ENCODE peak calls at places on chromosomes 12 and 14, in eight cellular contexts. L, F, U, H, D, V, Z and S are unnamed samples.

GRCh38 chr12:97075583-97076268 is 168.7 kb downstream of the NEDD1 start:
- DNase-seq in L (no peak), F (no peak), U (no peak), H (no peak), D (no peak), V (no peak), Z (no peak), S (no peak)

GRCh38 chr14:84767434-84767833 is 762.5 kb upstream of the FLRT2 start:
- DNase-seq in L (no peak), F (no peak), U (no peak), H (no peak), D (no peak), V (no peak), Z (no peak), S (no peak)

GRCh38 chr12:131473721-131474709 is 236.9 kb upstream of the SFSWAP start:
- DNase-seq in L (no peak), F (no peak), U (no peak), H (no peak), D (no peak), V (no peak), Z (no peak), S (no peak)

GRCh38 chr12:54426690-54427089 is 7.6 kb upstream of the ITGA5 start:
- DNase-seq in L (no peak), F (no peak), U (no peak), H (no peak), D (no peak), V (no peak), Z (no peak), S (peak; percentile 18)

GRCh38 chr12:11757531-11757930 is 108.1 kb downstream of the ETV6 start:
- DNase-seq in L (no peak), F (no peak), U (no peak), H (no peak), D (no peak), V (no peak), Z (no peak), S (no peak)

GRCh38 chr14:29608861-29609260 is 318.8 kb downstream of the PRKD1 start:
- DNase-seq in L (no peak), F (no peak), U (no peak), H (no peak), D (no peak), V (no peak), Z (no peak), S (no peak)

GRCh38 chr14:66206554-66206953 is 279.6 kb upstream of the CCDC196 start:
- DNase-seq in L (no peak), F (no peak), U (no peak), H (no peak), D (no peak), V (no peak), Z (no peak), S (no peak)

GRCh38 chr12:53750812-53751335 is 905 bp downstream of the CISTR start:
- DNase-seq in L (no peak), F (no peak), U (no peak), H (peak; percentile 41), D (no peak), V (peak; percentile 66), Z (no peak), S (no peak)

GRCh38 chr12:105835505-105835904 is 303.2 kb downstream of the NUAK1 start:
- DNase-seq in L (no peak), F (no peak), U (no peak), H (no peak), D (no peak), V (no peak), Z (no peak), S (no peak)

GRCh38 chr14:103627073-103628025 is 1.7 kb upstream of the KLC1 start:
- DNase-seq in L (no peak), F (no peak), U (no peak), H (no peak), D (no peak), V (no peak), Z (no peak), S (no peak)

GRCh38 chr14:68694516-68695235 is 98.2 kb downstream of the ZFP36L1 start:
- DNase-seq in L (no peak), F (no peak), U (no peak), H (no peak), D (no peak), V (no peak), Z (no peak), S (peak; percentile 78)

GRCh38 chr14:39090548-39091111 is 12.4 kb downstream of the SEC23A start:
- DNase-seq in L (no peak), F (no peak), U (no peak), H (no peak), D (no peak), V (no peak), Z (no peak), S (no peak)

GRCh38 chr12:89960011-89960507 is 251.4 kb upstream of the ATP2B1 start:
- DNase-seq in L (peak; percentile 18), F (no peak), U (no peak), H (no peak), D (no peak), V (peak; percentile 68), Z (no peak), S (peak; percentile 15)

GRCh38 chr12:7190268-7191055 is 976 bp downstream of the PEX5 start:
- DNase-seq in L (no peak), F (peak; percentile 27), U (peak; percentile 46), H (peak; percentile 2), D (peak; percentile 31), V (no peak), Z (no peak), S (peak; percentile 68)

GRCh38 chr14:28766505-28767238 is at the start of gene FOXG1:
- DNase-seq in L (no peak), F (peak; percentile 64), U (no peak), H (peak; percentile 61), D (no peak), V (no peak), Z (no peak), S (peak; percentile 92)

GRCh38 chr14:21940887-21941855 is 267.6 kb upstream of the OR4E1 start:
- DNase-seq in L (no peak), F (no peak), U (no peak), H (peak; percentile 53), D (no peak), V (no peak), Z (no peak), S (no peak)

GRCh38 chr14:81400852-81401251 is 728 bp upstream of the STON2 start:
- DNase-seq in L (no peak), F (no peak), U (peak; percentile 6), H (peak; percentile 72), D (no peak), V (no peak), Z (no peak), S (peak; percentile 66)

GRCh38 chr14:31419179-31420012 is 954 bp downstream of the HEATR5A start:
- DNase-seq in L (no peak), F (no peak), U (peak; percentile 56), H (peak; percentile 27), D (no peak), V (no peak), Z (no peak), S (peak; percentile 86)

GRCh38 chr14:93962701-93963601 is 13.4 kb downstream of the ASB2 start:
- DNase-seq in L (peak; percentile 73), F (no peak), U (no peak), H (no peak), D (no peak), V (peak; percentile 79), Z (no peak), S (peak; percentile 70)

GRCh38 chr12:116026346-116026745 is 251.1 kb downstream of the MED13L start:
- DNase-seq in L (no peak), F (no peak), U (no peak), H (no peak), D (no peak), V (no peak), Z (no peak), S (no peak)

GRCh38 chr12:48999371-49000131 is at the start of gene DDN:
- DNase-seq in L (peak; percentile 19), F (no peak), U (peak; percentile 81), H (peak; percentile 85), D (no peak), V (peak; percentile 50), Z (no peak), S (peak; percentile 96)

GRCh38 chr12:23585156-23585781 is 364.2 kb downstream of the SOX5 start:
- DNase-seq in L (no peak), F (no peak), U (no peak), H (no peak), D (no peak), V (no peak), Z (no peak), S (no peak)

GRCh38 chr12:80829767-80830166 is 108.0 kb downstream of the LIN7A start:
- DNase-seq in L (no peak), F (no peak), U (no peak), H (no peak), D (no peak), V (no peak), Z (no peak), S (no peak)

GRCh38 chr12:47954467-47955045 is 8.8 kb upstream of the TMEM106C start:
- DNase-seq in L (no peak), F (no peak), U (no peak), H (no peak), D (no peak), V (no peak), Z (no peak), S (no peak)